ENCODE peak calls at places on chromosome 11, in five cellular contexts. Y, C, F, A and D are unnamed samples.

GRCh38 chr11:27081056-27081455 is 40.4 kb downstream of the BBOX1 start:
- DNase-seq in Y (no peak), C (no peak), F (no peak), A (no peak), D (no peak)

GRCh38 chr11:11025087-11025486 is 167.2 kb upstream of the ZBED5 start:
- DNase-seq in Y (no peak), C (no peak), F (no peak), A (no peak), D (no peak)

GRCh38 chr11:116827461-116827860 is 2.2 kb upstream of the APOC3 start:
- DNase-seq in Y (no peak), C (no peak), F (no peak), A (no peak), D (no peak)

GRCh38 chr11:86818466-86819282 is 18.3 kb downstream of the PRSS23 start:
- DNase-seq in Y (peak), C (peak), F (no peak), A (peak), D (no peak)

GRCh38 chr11:14529933-14530332 is 9.7 kb upstream of the PSMA1 start:
- DNase-seq in Y (no peak), C (no peak), F (no peak), A (no peak), D (no peak)

GRCh38 chr11:127052420-127052819 is 51.9 kb upstream of the KIRREL3 start:
- DNase-seq in Y (no peak), C (no peak), F (no peak), A (no peak), D (no peak)

GRCh38 chr11:19281041-19281440 is 40.3 kb upstream of the E2F8 start:
- DNase-seq in Y (no peak), C (no peak), F (no peak), A (no peak), D (no peak)

GRCh38 chr11:128453444-128454336 is 133.7 kb downstream of the ETS1 start:
- DNase-seq in Y (no peak), C (peak), F (no peak), A (no peak), D (peak)

GRCh38 chr11:24131698-24132097 is 365.2 kb upstream of the LUZP2 start:
- DNase-seq in Y (no peak), C (no peak), F (no peak), A (no peak), D (no peak)

GRCh38 chr11:69888671-69889076 is 69.5 kb upstream of the FGF3 start:
- DNase-seq in Y (peak), C (peak), F (no peak), A (peak), D (no peak)

GRCh38 chr11:118911880-118912741 is 13.6 kb downstream of the BCL9L start:
- DNase-seq in Y (no peak), C (peak), F (peak), A (peak), D (peak)

GRCh38 chr11:118437046-118437735 is 899 bp downstream of the KMT2A start:
- DNase-seq in Y (peak), C (peak), F (peak), A (peak), D (no peak)

GRCh38 chr11:8110396-8110795 is 29.4 kb downstream of the TUB start:
- DNase-seq in Y (no peak), C (no peak), F (no peak), A (no peak), D (no peak)

GRCh38 chr11:101478587-101479375 is 105.0 kb downstream of the TRPC6 start:
- DNase-seq in Y (no peak), C (no peak), F (no peak), A (no peak), D (no peak)

GRCh38 chr11:27281276-27281675 is 81.7 kb downstream of the CCDC34 start:
- DNase-seq in Y (no peak), C (peak), F (no peak), A (no peak), D (no peak)

GRCh38 chr11:281486-282161 is 3.4 kb downstream of the NLRP6 start:
- DNase-seq in Y (no peak), C (no peak), F (peak), A (no peak), D (no peak)

GRCh38 chr11:93694586-93694985 is 33.1 kb downstream of the CEP295 start:
- DNase-seq in Y (no peak), C (no peak), F (no peak), A (no peak), D (no peak)

GRCh38 chr11:1341928-1342524 is 32.6 kb upstream of the TOLLIP start:
- DNase-seq in Y (no peak), C (peak), F (no peak), A (no peak), D (no peak)

GRCh38 chr11:132234878-132235277 is 864.5 kb downstream of the NTM start:
- DNase-seq in Y (no peak), C (no peak), F (no peak), A (no peak), D (no peak)

GRCh38 chr11:32385998-32386397 is 49.3 kb downstream of the WT1 start:
- DNase-seq in Y (no peak), C (peak), F (no peak), A (no peak), D (no peak)

GRCh38 chr11:110337570-110338193 is 41.3 kb upstream of the RDX start:
- DNase-seq in Y (no peak), C (no peak), F (no peak), A (no peak), D (no peak)

GRCh38 chr11:69896250-69896649 is 77.0 kb upstream of the FGF3 start:
- DNase-seq in Y (no peak), C (no peak), F (no peak), A (no peak), D (no peak)

GRCh38 chr11:61061081-61061826 is 41.0 kb upstream of the CD5 start:
- DNase-seq in Y (no peak), C (peak), F (peak), A (no peak), D (no peak)

GRCh38 chr11:6623391-6624363 is 4.5 kb upstream of the TPP1 start:
- DNase-seq in Y (no peak), C (no peak), F (no peak), A (no peak), D (no peak)

GRCh38 chr11:16295592-16295991 is 60.8 kb downstream of the SOX6 start:
- DNase-seq in Y (no peak), C (no peak), F (no peak), A (no peak), D (no peak)

GRCh38 chr11:60871378-60872061 is 4.2 kb downstream of the ZP1 start:
- DNase-seq in Y (peak), C (peak), F (no peak), A (no peak), D (no peak)

GRCh38 chr11:110338684-110339083 is 42.3 kb upstream of the RDX start:
- DNase-seq in Y (no peak), C (no peak), F (no peak), A (no peak), D (no peak)

GRCh38 chr11:117875397-117876048 is 935 bp downstream of the FXYD6 start:
- DNase-seq in Y (peak), C (no peak), F (peak), A (peak), D (no peak)

GRCh38 chr11:1121343-1122331 is 36.1 kb upstream of the MUC5AC start:
- DNase-seq in Y (no peak), C (no peak), F (no peak), A (no peak), D (no peak)